ENCODE peak calls at places on chromosomes 3 and 15, in six cellular contexts. One of them, this sample, is unnamed.

GRCh38 chr3:8903191-8903590 is 60.1 kb downstream of the RAD18 start:
- DNase-seq in GM23248: no peak
- DNase-seq in PC-3: no peak
- DNase-seq in HCT116: no peak
- DNase-seq in OCI-LY7: no peak
- DNase-seq in neural progenitor cell: no peak
- DNase-seq in this sample: no peak

GRCh38 chr15:27825023-27825422 is 274.1 kb downstream of the OCA2 start:
- DNase-seq in GM23248: no peak
- DNase-seq in neural progenitor cell: no peak
- DNase-seq in PC-3: no peak
- DNase-seq in OCI-LY7: no peak
- DNase-seq in HCT116: no peak
- DNase-seq in this sample: no peak

GRCh38 chr15:86266896-86267484 is 187.3 kb downstream of the AGBL1 start:
- DNase-seq in OCI-LY7: no peak
- DNase-seq in GM23248: no peak
- DNase-seq in PC-3: peak
- DNase-seq in neural progenitor cell: no peak
- DNase-seq in HCT116: no peak
- DNase-seq in this sample: no peak

GRCh38 chr3:190435618-190436017 is 14.1 kb downstream of the TMEM207 start:
- DNase-seq in HCT116: no peak
- DNase-seq in neural progenitor cell: no peak
- DNase-seq in GM23248: no peak
- DNase-seq in OCI-LY7: no peak
- DNase-seq in PC-3: peak
- DNase-seq in this sample: no peak

GRCh38 chr3:130490246-130490645 is 26.7 kb upstream of the COL6A6 start:
- DNase-seq in PC-3: no peak
- DNase-seq in GM23248: peak
- DNase-seq in OCI-LY7: no peak
- DNase-seq in HCT116: no peak
- DNase-seq in neural progenitor cell: no peak
- DNase-seq in this sample: no peak

GRCh38 chr3:187873843-187874242 is 128.6 kb upstream of the BCL6 start:
- DNase-seq in neural progenitor cell: no peak
- DNase-seq in GM23248: no peak
- DNase-seq in HCT116: no peak
- DNase-seq in OCI-LY7: no peak
- DNase-seq in PC-3: no peak
- DNase-seq in this sample: no peak

GRCh38 chr3:122403489-122403888 is 12.4 kb downstream of the WDR5B start:
- DNase-seq in PC-3: no peak
- DNase-seq in HCT116: no peak
- DNase-seq in neural progenitor cell: no peak
- DNase-seq in OCI-LY7: no peak
- DNase-seq in GM23248: peak
- DNase-seq in this sample: no peak

GRCh38 chr15:68795298-68795848 is 25.3 kb downstream of the ANP32A start:
- DNase-seq in GM23248: peak
- DNase-seq in neural progenitor cell: peak
- DNase-seq in OCI-LY7: peak
- DNase-seq in HCT116: no peak
- DNase-seq in PC-3: no peak
- DNase-seq in this sample: peak

GRCh38 chr15:74391604-74392401 is 24.4 kb upstream of the CYP11A1 start:
- DNase-seq in neural progenitor cell: no peak
- DNase-seq in GM23248: no peak
- DNase-seq in HCT116: no peak
- DNase-seq in PC-3: no peak
- DNase-seq in OCI-LY7: no peak
- DNase-seq in this sample: no peak

GRCh38 chr15:74387988-74388955 is 20.8 kb upstream of the CYP11A1 start:
- DNase-seq in neural progenitor cell: peak
- DNase-seq in HCT116: no peak
- DNase-seq in OCI-LY7: no peak
- DNase-seq in PC-3: no peak
- DNase-seq in GM23248: no peak
- DNase-seq in this sample: no peak

GRCh38 chr15:74390552-74391288 is 23.3 kb upstream of the CYP11A1 start:
- DNase-seq in PC-3: no peak
- DNase-seq in HCT116: no peak
- DNase-seq in OCI-LY7: no peak
- DNase-seq in GM23248: no peak
- DNase-seq in neural progenitor cell: no peak
- DNase-seq in this sample: no peak

GRCh38 chr15:74387141-74387541 is 19.7 kb upstream of the CYP11A1 start:
- DNase-seq in OCI-LY7: no peak
- DNase-seq in HCT116: no peak
- DNase-seq in neural progenitor cell: no peak
- DNase-seq in GM23248: no peak
- DNase-seq in PC-3: no peak
- DNase-seq in this sample: no peak

DNA sequence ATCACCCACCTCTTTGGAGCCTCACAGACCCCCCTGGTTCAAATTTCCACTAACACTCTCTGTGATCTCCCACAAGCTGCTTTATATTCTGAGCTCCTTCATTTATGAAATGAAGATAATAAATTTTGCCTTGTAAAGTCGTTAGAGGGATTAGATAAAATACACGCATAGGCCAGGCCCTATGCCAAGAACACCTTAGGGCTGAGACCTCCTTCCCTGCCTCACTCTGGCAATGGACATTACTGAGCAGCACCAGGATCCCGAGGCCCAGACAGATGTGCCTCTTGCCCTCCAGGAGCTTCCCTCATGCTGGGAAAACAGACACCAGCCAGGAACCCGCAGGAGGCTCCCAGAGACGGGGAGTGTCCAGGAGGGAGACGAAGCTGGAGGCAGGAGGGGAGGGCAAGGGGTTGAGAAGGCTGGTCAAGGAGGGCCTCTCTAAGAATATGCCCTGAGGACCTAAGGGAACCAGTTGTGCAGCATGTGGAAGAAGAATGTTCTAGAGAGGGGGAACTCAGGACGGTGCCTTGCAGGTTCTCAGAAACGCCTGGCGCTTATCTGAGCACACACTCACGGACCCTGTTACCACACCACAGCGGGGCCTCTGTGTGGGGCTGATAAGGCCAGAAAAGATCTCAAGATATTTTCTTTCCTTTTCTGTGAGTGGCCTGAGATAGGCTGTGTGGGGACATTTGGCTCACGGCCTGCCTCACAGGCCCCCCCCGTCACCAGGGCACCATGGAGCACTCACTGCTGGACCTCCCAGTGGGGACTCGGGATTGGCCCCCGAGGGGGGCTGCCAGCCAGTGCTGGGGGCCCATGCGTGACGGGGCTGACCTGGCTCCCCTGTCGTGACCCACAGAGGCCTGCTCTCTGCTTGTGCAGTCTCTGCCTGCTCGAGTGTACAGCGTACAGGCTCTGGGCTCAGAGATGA is 21.9 kb upstream of the CYP11A1 start:
- DNase-seq in OCI-LY7: no peak
- DNase-seq in GM23248: no peak
- DNase-seq in neural progenitor cell: no peak
- DNase-seq in HCT116: no peak
- DNase-seq in PC-3: no peak
- DNase-seq in this sample: peak
- TF ChIP-seq EZH2phosphoT487 in OCI-LY7: no peak
- TF ChIP-seq EZH2phosphoT487 in GM23248: no peak
- TF ChIP-seq EZH2phosphoT487 in neural progenitor cell: no peak
- TF ChIP-seq EZH2phosphoT487 in HCT116: no peak
- TF ChIP-seq EZH2phosphoT487 in PC-3: no peak
- TF ChIP-seq EZH2phosphoT487 in this sample: no peak

DNA sequence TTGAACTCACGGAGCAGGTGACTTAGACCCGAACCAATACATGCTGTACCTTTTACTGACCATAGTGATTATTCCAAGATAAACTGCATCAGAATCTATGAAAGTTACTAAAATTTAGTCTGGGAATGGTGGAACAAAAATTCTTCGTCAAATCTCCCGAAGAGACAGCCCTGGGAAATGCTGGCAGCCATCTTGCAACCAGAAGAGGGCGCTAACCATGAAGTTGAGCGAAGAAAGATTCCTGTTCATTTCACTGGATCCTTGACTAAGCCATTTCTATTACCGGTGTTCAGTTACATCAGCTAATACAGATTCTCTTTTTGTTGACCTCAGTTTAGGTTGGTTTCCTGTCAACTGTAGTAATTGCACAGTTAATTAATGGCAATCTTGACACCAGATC is 199.6 kb downstream of the SLC9A9 start:
- DNase-seq in GM23248: peak
- DNase-seq in PC-3: peak
- DNase-seq in OCI-LY7: no peak
- DNase-seq in neural progenitor cell: peak
- DNase-seq in HCT116: peak
- DNase-seq in this sample: no peak
- TF ChIP-seq EZH2phosphoT487 in GM23248: no peak
- TF ChIP-seq EZH2phosphoT487 in PC-3: no peak
- TF ChIP-seq EZH2phosphoT487 in OCI-LY7: no peak
- TF ChIP-seq EZH2phosphoT487 in neural progenitor cell: no peak
- TF ChIP-seq EZH2phosphoT487 in HCT116: no peak
- TF ChIP-seq EZH2phosphoT487 in this sample: no peak

GRCh38 chr3:194985031-194985578 is 285.9 kb downstream of the XXYLT1 start:
- DNase-seq in GM23248: peak
- DNase-seq in OCI-LY7: no peak
- DNase-seq in neural progenitor cell: peak
- DNase-seq in PC-3: peak
- DNase-seq in HCT116: peak
- DNase-seq in this sample: peak
- TF ChIP-seq EZH2phosphoT487 in GM23248: no peak
- TF ChIP-seq EZH2phosphoT487 in OCI-LY7: no peak
- TF ChIP-seq EZH2phosphoT487 in neural progenitor cell: no peak
- TF ChIP-seq EZH2phosphoT487 in PC-3: no peak
- TF ChIP-seq EZH2phosphoT487 in HCT116: no peak
- TF ChIP-seq EZH2phosphoT487 in this sample: no peak

DNA sequence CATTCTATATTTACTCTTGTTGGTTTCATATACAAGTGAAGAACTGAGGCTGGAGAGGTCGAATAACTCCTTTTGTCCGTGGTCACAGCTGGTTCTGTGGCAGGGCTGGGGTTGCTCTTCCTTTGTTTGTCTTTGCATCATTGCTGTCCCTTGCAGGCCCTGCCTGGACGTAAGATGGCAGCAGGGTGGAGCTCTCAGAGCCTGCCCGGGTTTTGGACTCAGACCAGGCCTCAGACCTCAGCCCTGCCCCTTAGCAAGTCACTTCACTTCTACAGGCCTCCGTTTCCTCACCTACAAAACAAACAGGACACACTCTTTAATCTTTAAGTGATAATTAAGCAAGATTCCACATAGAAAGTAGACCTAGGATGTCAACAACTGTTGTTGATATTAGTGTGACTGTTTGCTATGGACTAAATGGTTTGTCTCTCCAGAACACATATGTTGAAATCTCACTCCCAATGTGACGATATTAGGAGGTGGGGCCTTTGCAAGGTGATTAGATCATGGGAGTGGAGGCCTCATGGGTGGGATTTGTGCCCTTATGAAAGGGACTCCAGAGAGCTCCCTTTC is 65.6 kb upstream of the PLXNA1 start:
- DNase-seq in HCT116: no peak
- DNase-seq in neural progenitor cell: no peak
- DNase-seq in OCI-LY7: no peak
- DNase-seq in PC-3: no peak
- DNase-seq in GM23248: no peak
- DNase-seq in this sample: no peak
- TF ChIP-seq EZH2phosphoT487 in HCT116: no peak
- TF ChIP-seq EZH2phosphoT487 in neural progenitor cell: no peak
- TF ChIP-seq EZH2phosphoT487 in OCI-LY7: no peak
- TF ChIP-seq EZH2phosphoT487 in PC-3: no peak
- TF ChIP-seq EZH2phosphoT487 in GM23248: no peak
- TF ChIP-seq EZH2phosphoT487 in this sample: no peak

GRCh38 chr3:196008929-196009328 is 73.0 kb downstream of the TFRC start:
- DNase-seq in GM23248: no peak
- DNase-seq in HCT116: no peak
- DNase-seq in PC-3: no peak
- DNase-seq in OCI-LY7: no peak
- DNase-seq in neural progenitor cell: no peak
- DNase-seq in this sample: no peak

GRCh38 chr3:196009456-196009855 is 72.4 kb downstream of the TFRC start:
- DNase-seq in neural progenitor cell: no peak
- DNase-seq in OCI-LY7: no peak
- DNase-seq in HCT116: no peak
- DNase-seq in PC-3: no peak
- DNase-seq in GM23248: no peak
- DNase-seq in this sample: no peak

GRCh38 chr3:196012941-196013471 is 68.9 kb downstream of the TFRC start:
- DNase-seq in neural progenitor cell: no peak
- DNase-seq in PC-3: peak
- DNase-seq in GM23248: no peak
- DNase-seq in HCT116: no peak
- DNase-seq in OCI-LY7: no peak
- DNase-seq in this sample: no peak

GRCh38 chr3:196013587-196014487 is 68.1 kb downstream of the TFRC start:
- DNase-seq in PC-3: no peak
- DNase-seq in GM23248: no peak
- DNase-seq in neural progenitor cell: no peak
- DNase-seq in OCI-LY7: no peak
- DNase-seq in HCT116: no peak
- DNase-seq in this sample: no peak

GRCh38 chr3:196012481-196012880 is 69.4 kb downstream of the TFRC start:
- DNase-seq in neural progenitor cell: no peak
- DNase-seq in GM23248: peak
- DNase-seq in PC-3: peak
- DNase-seq in OCI-LY7: no peak
- DNase-seq in HCT116: no peak
- DNase-seq in this sample: no peak
- TF ChIP-seq EZH2phosphoT487 in neural progenitor cell: no peak
- TF ChIP-seq EZH2phosphoT487 in GM23248: no peak
- TF ChIP-seq EZH2phosphoT487 in PC-3: no peak
- TF ChIP-seq EZH2phosphoT487 in OCI-LY7: no peak
- TF ChIP-seq EZH2phosphoT487 in HCT116: no peak
- TF ChIP-seq EZH2phosphoT487 in this sample: no peak

DNA sequence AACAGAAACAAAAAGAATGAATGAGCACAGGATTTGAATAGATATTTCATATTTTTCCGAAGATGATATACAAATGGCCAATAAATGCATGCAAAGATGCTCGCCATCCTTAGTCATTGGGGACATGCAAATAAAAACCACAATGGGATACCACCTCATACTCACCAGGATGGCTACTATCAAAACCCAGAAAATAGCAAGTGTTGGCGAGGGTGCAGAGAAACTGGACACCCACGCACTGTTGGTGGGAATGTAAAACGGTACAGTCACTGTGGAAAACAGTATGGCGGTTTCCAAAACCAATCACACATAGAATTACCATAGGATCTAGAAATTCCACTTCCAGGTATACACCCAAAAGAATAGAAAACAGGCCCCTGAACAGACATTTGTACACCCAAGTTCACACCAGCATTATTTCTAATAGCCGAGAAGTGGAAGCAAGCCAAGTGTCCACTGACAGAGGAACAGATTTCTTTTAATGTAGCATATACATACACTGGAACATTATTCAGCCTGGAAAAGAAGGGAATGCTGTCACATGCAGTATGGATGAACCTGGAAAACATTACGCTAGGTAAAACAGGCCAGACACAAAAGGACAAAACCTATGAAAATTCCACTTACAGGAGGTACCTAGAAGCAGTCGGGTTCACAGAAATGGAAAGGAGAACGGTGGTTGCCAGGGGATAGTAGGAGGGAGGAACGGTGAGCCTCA is 3.6 kb downstream of the RNF168 start:
- DNase-seq in OCI-LY7: no peak
- DNase-seq in PC-3: no peak
- DNase-seq in GM23248: peak
- DNase-seq in HCT116: no peak
- DNase-seq in neural progenitor cell: no peak
- DNase-seq in this sample: no peak
- TF ChIP-seq EZH2phosphoT487 in OCI-LY7: no peak
- TF ChIP-seq EZH2phosphoT487 in PC-3: no peak
- TF ChIP-seq EZH2phosphoT487 in GM23248: no peak
- TF ChIP-seq EZH2phosphoT487 in HCT116: no peak
- TF ChIP-seq EZH2phosphoT487 in neural progenitor cell: no peak
- TF ChIP-seq EZH2phosphoT487 in this sample: no peak

GRCh38 chr15:84598250-84598649 is 2.6 kb upstream of the ZSCAN2 start:
- DNase-seq in GM23248: no peak
- DNase-seq in HCT116: no peak
- DNase-seq in neural progenitor cell: peak
- DNase-seq in OCI-LY7: peak
- DNase-seq in PC-3: no peak
- DNase-seq in this sample: no peak
- TF ChIP-seq EZH2phosphoT487 in GM23248: no peak
- TF ChIP-seq EZH2phosphoT487 in HCT116: no peak
- TF ChIP-seq EZH2phosphoT487 in neural progenitor cell: no peak
- TF ChIP-seq EZH2phosphoT487 in OCI-LY7: no peak
- TF ChIP-seq EZH2phosphoT487 in PC-3: no peak
- TF ChIP-seq EZH2phosphoT487 in this sample: no peak